ENCODE peak calls at places on chromosomes 12 and 14, in nine cellular contexts. C, U, G, P, O, B, H, N and S are unnamed samples.

GRCh38 chr14:92341791-92342190 is 18.8 kb downstream of the SLC24A4 start:
- DNase-seq in H (no peak), O (no peak), U (no peak), G (no peak), B (no peak), P (no peak), N (no peak), C (no peak), S (no peak)

GRCh38 chr12:123897221-123897620 is 75.4 kb downstream of the CCDC92 start:
- DNase-seq in O (no peak), U (peak; percentile 23), P (no peak), H (peak; percentile 67), C (no peak), N (no peak), B (peak; percentile 72), G (no peak), S (peak; percentile 44)

GRCh38 chr14:60648169-60648933 is 926 bp downstream of the SIX1 start:
- DNase-seq in H (peak; percentile 51), N (peak; percentile 53), C (peak; percentile 19), G (peak; percentile 36), U (peak; percentile 41), P (no peak), O (peak; percentile 55), B (peak; percentile 28), S (no peak)

GRCh38 chr12:130435826-130436225 is 98.1 kb downstream of the PIWIL1 start:
- DNase-seq in U (no peak), B (no peak), P (no peak), N (no peak), C (no peak), H (no peak), O (no peak), G (no peak), S (no peak)

GRCh38 chr14:81323621-81324400 is 76.3 kb downstream of the STON2 start:
- DNase-seq in N (no peak), C (peak; percentile 81), H (peak; percentile 84), P (no peak), U (peak; percentile 71), G (peak; percentile 79), O (peak; percentile 73), B (no peak), S (peak; percentile 38)

GRCh38 chr14:35669782-35670181 is 135.8 kb downstream of the INSM2 start:
- DNase-seq in U (peak; percentile 5), C (peak; percentile 51), B (peak; percentile 87), N (no peak), G (no peak), H (peak; percentile 98), P (no peak), O (no peak), S (peak; percentile 5)

GRCh38 chr12:101670007-101670671 is 27.3 kb upstream of the CHPT1 start:
- DNase-seq in H (peak; percentile 54), G (no peak), B (peak; percentile 58), U (peak; percentile 69), P (peak; percentile 47), O (peak; percentile 50), C (peak; percentile 50), N (peak; percentile 19), S (peak; percentile 27)

GRCh38 chr12:46811185-46811584 is 14.6 kb downstream of the SLC38A4 start:
- DNase-seq in N (no peak), U (no peak), B (no peak), G (no peak), P (no peak), O (no peak), C (no peak), H (no peak), S (no peak)

GRCh38 chr12:38905480-38906351 is at the start of gene CPNE8:
- DNase-seq in O (peak; percentile 75), H (peak; percentile 59), U (peak; percentile 87), C (peak; percentile 80), N (peak; percentile 55), G (peak; percentile 75), P (peak; percentile 79), B (no peak), S (peak; percentile 79)

GRCh38 chr12:38907171-38907923 is 2.0 kb upstream of the CPNE8 start:
- DNase-seq in U (no peak), C (no peak), G (no peak), H (peak; percentile 2), P (no peak), B (no peak), O (no peak), N (no peak), S (no peak)

GRCh38 chr12:38904932-38905479 is 385 bp downstream of the CPNE8 start:
- DNase-seq in C (peak; percentile 77), H (peak; percentile 91), O (peak; percentile 74), P (peak; percentile 64), B (no peak), G (peak; percentile 93), U (peak; percentile 94), N (peak; percentile 18), S (no peak)

GRCh38 chr12:38903596-38903995 is 1.8 kb downstream of the CPNE8 start:
- DNase-seq in P (peak; percentile 55), H (no peak), U (no peak), G (no peak), N (no peak), B (no peak), O (no peak), C (no peak), S (no peak)

DNA sequence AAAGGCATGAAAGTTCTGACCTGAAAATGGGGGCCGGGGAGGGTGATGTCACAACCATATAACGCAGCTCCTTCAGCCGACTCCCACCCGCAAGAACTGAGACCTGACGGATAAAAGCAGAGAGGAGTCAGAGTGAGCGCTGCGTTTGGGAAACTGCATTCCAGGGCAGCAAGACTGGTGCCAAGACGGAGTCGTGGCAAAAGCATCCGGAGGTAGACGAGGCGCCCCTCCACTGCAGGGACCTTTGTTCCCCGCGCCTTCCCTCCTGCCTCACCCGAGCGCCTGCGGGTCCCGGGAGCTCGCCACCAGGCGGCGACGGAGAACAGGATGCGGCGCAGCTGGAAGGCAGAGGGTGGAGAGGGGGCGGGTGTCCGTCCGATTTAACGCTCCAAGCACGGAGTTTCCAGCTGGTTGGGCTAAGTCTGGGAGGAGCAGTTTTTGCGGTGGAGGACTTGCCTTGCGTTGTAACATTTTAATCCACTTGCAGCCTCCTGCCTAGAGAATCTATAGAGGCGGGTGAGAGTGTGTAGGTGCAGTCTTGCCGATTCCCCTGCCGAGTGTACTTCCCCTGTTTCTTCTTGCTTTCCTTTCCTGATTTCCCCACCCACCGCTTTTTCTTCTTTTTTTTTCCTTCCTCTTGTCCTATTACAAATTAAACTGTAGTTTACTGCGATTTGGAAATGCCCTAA is 1.2 kb upstream of the CPNE8 start:
- DNase-seq in C (peak; percentile 94), B (no peak), O (peak; percentile 96), U (peak; percentile 88), N (peak; percentile 91), G (peak; percentile 95), P (peak; percentile 84), H (peak; percentile 91), S (peak; percentile 17)
- TF ChIP-seq CTCF in C (peak; percentile 96), B (peak; percentile 38), O (peak; percentile 88), U (peak; percentile 83), N (peak; percentile 81), G (peak; percentile 92), P (peak; percentile 98), H (peak; percentile 86), S (peak; percentile 89)

GRCh38 chr12:13595536-13596450 is 385.6 kb downstream of the GRIN2B start:
- DNase-seq in B (no peak), O (no peak), G (peak; percentile 67), P (no peak), N (no peak), H (no peak), C (no peak), U (no peak), S (no peak)

GRCh38 chr12:13594731-13595514 is 386.5 kb downstream of the GRIN2B start:
- DNase-seq in H (no peak), U (no peak), C (no peak), O (no peak), G (no peak), N (no peak), B (no peak), P (no peak), S (no peak)

GRCh38 chr12:13588574-13588973 is 392.0 kb downstream of the EMP1 start:
- DNase-seq in N (no peak), U (no peak), B (no peak), C (no peak), P (no peak), H (no peak), O (no peak), G (no peak), S (no peak)

GRCh38 chr12:13591488-13591887 is 389.9 kb downstream of the GRIN2B start:
- DNase-seq in B (no peak), P (no peak), O (no peak), H (no peak), G (no peak), U (no peak), C (no peak), N (no peak), S (no peak)

GRCh38 chr12:13592063-13592942 is 389.1 kb downstream of the GRIN2B start:
- DNase-seq in N (no peak), O (no peak), H (no peak), P (no peak), G (no peak), U (no peak), C (no peak), B (no peak), S (no peak)
- H3K4me2 ChIP-seq in N (no peak overlapping the region), O (no peak overlapping the region), H (no peak overlapping the region), P (no peak overlapping the region), G (no peak overlapping the region), U (no peak overlapping the region), C (no peak overlapping the region), B (no peak overlapping the region), S (no peak overlapping the region)

DNA sequence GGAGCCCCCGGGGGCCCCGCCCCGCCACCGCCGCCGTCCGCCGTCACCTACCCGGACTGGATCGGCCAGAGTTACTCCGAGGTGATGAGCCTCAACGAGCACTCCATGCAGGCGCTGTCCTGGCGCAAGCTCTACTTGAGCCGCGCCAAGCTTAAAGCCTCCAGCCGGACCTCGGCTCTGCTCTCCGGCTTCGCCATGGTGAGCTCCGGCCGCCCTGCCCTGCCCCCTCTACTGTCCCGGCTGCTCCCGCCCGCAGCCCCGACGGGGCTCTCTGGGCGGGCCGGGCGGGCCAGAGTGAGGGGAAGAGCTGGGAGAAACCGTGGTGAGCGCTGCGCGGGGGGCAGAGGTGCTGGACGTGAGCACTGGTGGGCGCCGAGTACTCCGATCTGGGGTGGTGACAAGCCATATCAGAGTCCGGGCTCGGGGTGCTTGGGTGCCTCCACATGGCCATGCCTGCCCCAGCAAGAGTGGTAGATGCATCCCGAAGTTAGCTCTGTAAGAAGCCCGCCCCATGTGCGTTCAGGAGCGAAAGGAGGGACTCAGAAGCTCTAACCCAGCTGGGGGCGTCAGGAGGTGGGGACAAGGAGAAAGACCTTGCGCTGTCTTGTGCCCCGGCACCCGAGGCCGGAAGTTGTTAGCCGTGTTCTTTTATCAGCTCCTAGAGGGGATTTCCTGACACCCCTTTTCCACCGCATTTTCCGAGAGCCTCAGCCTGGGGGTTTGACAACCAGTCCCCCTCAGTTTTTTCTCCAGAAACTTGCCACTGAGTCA is 708 bp downstream of the ORAI1 start:
- DNase-seq in H (peak; percentile 48), B (peak; percentile 61), N (peak; percentile 84), P (peak; percentile 80), U (peak; percentile 75), O (peak; percentile 84), C (peak; percentile 78), G (peak; percentile 82), S (peak; percentile 61)
- TF ChIP-seq CTCF in H (peak; percentile 12), B (peak; percentile 7), N (peak; percentile 12), P (no peak), U (peak; percentile 1), O (no peak), C (no peak), G (no peak), S (no peak)

DNA sequence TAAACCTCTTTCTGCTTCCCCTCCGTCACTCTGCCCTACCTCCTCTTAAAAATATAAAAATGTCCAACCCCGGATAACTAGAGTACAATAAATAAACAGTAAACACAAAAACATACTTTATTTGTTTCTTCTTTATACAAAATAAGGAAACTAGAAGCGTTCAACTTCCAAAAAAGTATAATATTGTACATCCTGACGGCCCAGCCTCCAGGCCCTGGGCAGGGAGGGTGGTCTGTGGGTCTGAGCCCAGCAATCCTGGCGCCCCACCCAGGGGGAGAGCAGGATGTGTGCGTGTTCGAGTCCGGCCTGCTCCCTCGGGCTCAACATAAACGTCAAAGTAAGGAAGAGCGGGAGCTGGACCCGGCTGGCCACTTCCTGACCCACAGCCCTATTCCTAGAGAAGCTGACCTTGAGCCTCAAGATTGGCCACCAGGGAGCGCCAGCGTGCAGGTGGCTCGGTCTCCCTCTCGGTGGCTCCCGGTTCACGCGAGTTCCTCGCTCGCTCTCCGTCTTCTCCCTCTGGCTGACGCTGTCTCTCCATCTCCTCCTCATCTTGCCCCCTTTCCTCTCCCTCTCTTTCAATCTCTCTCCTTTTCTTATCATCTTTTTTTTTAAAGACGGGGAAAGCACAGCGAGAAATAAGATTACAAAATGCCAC is 9.4 kb downstream of the LHX5 start:
- DNase-seq in O (peak; percentile 90), H (peak; percentile 91), B (peak; percentile 68), P (peak; percentile 65), G (peak; percentile 90), C (peak; percentile 87), U (peak; percentile 85), N (peak; percentile 87), S (peak; percentile 52)
- H3K4me2 ChIP-seq in O (peak overlapping the region; percentile 99), H (peak overlapping the region; percentile 66), B (peak overlapping the region; percentile 79), P (no peak overlapping the region), G (peak overlapping the region; percentile 43), C (peak overlapping the region; percentile 74), U (peak overlapping the region; percentile 77), N (no peak overlapping the region), S (peak overlapping the region; percentile 80)